ENCODE peak calls at places on chromosomes 2 and 18, in seven cellular contexts. O is iPS-NIHi11; U is LoVo; K is CD4-positive, alpha-beta T cell; X is occipital lobe; F is BJ; E is stromal cell of bone marrow. N is an unnamed sample.
A peak's percentile ranks its signal among the peaks of the same experiment; 100 is the strongest.

GRCh38 chr2:74052732-74053712 is 68.3 kb downstream of the TET3 start:
- DNase-seq in O (no peak), X (no peak), E (no peak), K (no peak), U (no peak), F (no peak), N (no peak)

GRCh38 chr2:229810786-229811185 is 96.4 kb upstream of the DNER start:
- DNase-seq in F (peak; percentile 55), X (no peak), K (no peak), O (no peak), E (no peak), U (no peak), N (no peak)

GRCh38 chr2:11656671-11657101 is 13.3 kb downstream of the NTSR2 start:
- DNase-seq in O (no peak), F (no peak), U (no peak), K (no peak), X (no peak), E (no peak), N (no peak)

GRCh38 chr18:79472946-79473345 is 77.2 kb downstream of the NFATC1 start:
- DNase-seq in X (no peak), E (no peak), U (no peak), K (no peak), O (no peak), F (no peak), N (no peak)

GRCh38 chr2:45014016-45014702 is 4.9 kb upstream of the SIX2 start:
- DNase-seq in U (no peak), E (peak; percentile 68), X (no peak), O (peak; percentile 92), F (no peak), K (no peak), N (no peak)

GRCh38 chr2:127650785-127651380 is 4.9 kb downstream of the GPR17 start:
- DNase-seq in X (no peak), E (no peak), K (no peak), F (no peak), O (no peak), U (no peak), N (no peak)

GRCh38 chr2:9165625-9166024 is 41.0 kb upstream of the ASAP2 start:
- DNase-seq in F (no peak), E (no peak), X (peak; percentile 28), K (no peak), O (no peak), U (no peak), N (no peak)

GRCh38 chr2:215022418-215022817 is 116.0 kb downstream of the ABCA12 start:
- DNase-seq in F (peak; percentile 49), K (no peak), U (no peak), O (no peak), X (no peak), E (peak; percentile 49), N (no peak)

GRCh38 chr18:77059294-77059916 is 73.2 kb downstream of the MBP start:
- DNase-seq in F (no peak), U (peak; percentile 48), O (peak; percentile 56), E (no peak), X (no peak), K (no peak), N (no peak)

GRCh38 chr2:98487806-98488189 is 43.1 kb downstream of the INPP4A start:
- DNase-seq in O (peak; percentile 50), K (peak; percentile 46), F (no peak), E (no peak), U (peak; percentile 8), X (no peak), N (no peak)

GRCh38 chr2:9565436-9566153 is 10.0 kb upstream of the ADAM17 start:
- DNase-seq in F (peak; percentile 87), X (no peak), K (no peak), O (peak; percentile 19), U (peak; percentile 82), E (peak; percentile 99), N (peak; percentile 91)

GRCh38 chr2:23487735-23488492 is 102.9 kb downstream of the KLHL29 start:
- DNase-seq in E (peak; percentile 21), X (no peak), U (peak; percentile 8), F (peak; percentile 22), K (no peak), O (no peak), N (no peak)

GRCh38 chr18:29556070-29556469 is 1379.1 kb upstream of the CDH2 start:
- DNase-seq in F (no peak), E (no peak), U (no peak), X (no peak), K (no peak), O (no peak), N (no peak)

GRCh38 chr18:55473534-55473933 is 114.5 kb downstream of the TCF4 start:
- DNase-seq in X (no peak), F (no peak), K (no peak), O (no peak), U (no peak), E (no peak), N (no peak)

N was measured in thoracic aorta.